ENCODE peak calls at places on chromosomes 3 and 15, in nine cellular contexts. A, V, N, X, T, Z, W, E and H are unnamed samples. For H3K9me3, the result is how much of the 10 kb centered on the place peaks cover.

GRCh38 chr3:31645233-31645632 is 112.5 kb downstream of the STT3B start:
- DNase-seq in A (no peak), V (no peak), N (no peak), X (no peak), T (no peak), Z (no peak), W (peak), E (peak), H (no peak)

GRCh38 chr3:44289882-44290462 is 48.3 kb downstream of the TOPAZ1 start:
- DNase-seq in A (no peak), V (no peak), N (no peak), X (no peak), T (no peak), Z (no peak), W (no peak), E (no peak), H (no peak)

GRCh38 chr3:56624725-56625124 is 58.3 kb downstream of the TASOR start:
- DNase-seq in A (no peak), V (no peak), N (no peak), X (no peak), T (no peak), Z (no peak), W (peak), E (peak), H (no peak)

GRCh38 chr15:83605595-83605994 is 48.3 kb upstream of the ADAMTSL3 start:
- DNase-seq in A (no peak), V (no peak), N (peak), X (peak), T (no peak), Z (no peak), W (no peak), E (peak), H (no peak)

GRCh38 chr3:105770410-105770809 is 98.4 kb downstream of the CBLB start:
- DNase-seq in A (no peak), V (no peak), N (no peak), X (no peak), T (no peak), Z (no peak), W (no peak), E (no peak), H (no peak)

GRCh38 chr15:45454825-45455224 is 67.7 kb downstream of the SLC30A4 start:
- DNase-seq in A (no peak), V (peak), N (peak), X (peak), T (peak), Z (peak), W (peak), E (peak), H (no peak)

GRCh38 chr15:98012354-98012753 is 51.9 kb downstream of the ARRDC4 start:
- DNase-seq in A (no peak), V (no peak), N (no peak), X (no peak), T (no peak), Z (no peak), W (no peak), E (no peak), H (no peak)

GRCh38 chr15:101047301-101047781 is 128.2 kb downstream of the LRRK1 start:
- DNase-seq in A (peak), V (no peak), N (peak), X (peak), T (no peak), Z (peak), W (no peak), E (peak), H (peak)

GRCh38 chr15:85035980-85036379 is 54.3 kb downstream of the PDE8A start:
- DNase-seq in A (no peak), V (no peak), N (no peak), X (no peak), T (peak), Z (no peak), W (no peak), E (no peak), H (no peak)

GRCh38 chr3:5426094-5426883 is 238.8 kb downstream of the EDEM1 start:
- DNase-seq in A (peak), V (peak), N (peak), X (peak), T (peak), Z (peak), W (peak), E (peak), H (peak)

DNA sequence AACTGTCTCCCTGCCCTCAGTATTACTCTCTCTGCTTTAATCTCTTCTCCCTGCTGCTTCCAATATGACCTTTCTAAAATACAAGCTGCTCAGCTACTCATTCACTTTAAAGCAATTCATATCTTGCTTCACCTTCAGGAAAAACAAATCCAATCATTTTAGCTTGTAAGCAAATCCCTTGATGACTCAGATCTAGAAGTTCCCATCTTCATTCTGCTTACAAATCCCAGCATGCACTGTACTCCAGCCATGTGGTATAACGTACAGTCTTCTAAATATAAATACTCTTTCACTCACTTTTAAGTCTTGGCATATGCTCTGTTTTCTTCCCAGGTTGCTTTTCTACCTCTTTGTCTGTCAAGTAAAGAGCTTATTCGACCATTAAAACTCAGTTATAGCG is 1009.1 kb upstream of the SEMA6D start:
- DNase-seq in A (no peak), V (no peak), N (no peak), X (no peak), T (no peak), Z (no peak), W (no peak), E (peak), H (no peak)
- H3K9me3 ChIP-seq in A (under half), V (under half), N (under half), X (under half), T (under half), Z (under half), W (under half), E (under half), H (under half)

DNA sequence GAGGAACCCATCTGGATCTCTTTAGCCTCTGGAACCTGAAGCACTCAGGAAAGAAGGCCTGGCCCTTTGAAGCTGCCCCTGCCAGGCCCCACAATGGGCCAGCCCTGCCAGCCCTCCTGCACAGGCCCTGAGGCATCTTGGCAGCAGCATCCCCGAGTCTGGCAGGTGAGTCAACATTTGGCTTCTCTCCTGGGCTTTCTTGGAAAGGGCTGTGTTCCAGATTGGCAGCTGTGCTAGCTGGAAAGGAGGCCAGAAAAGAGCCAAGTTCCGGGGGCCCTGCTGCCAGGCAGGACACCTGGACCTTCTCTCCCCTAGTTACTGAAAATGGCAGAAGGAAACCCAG is 187.2 kb downstream of the SHQ1 start:
- DNase-seq in A (no peak), V (no peak), N (peak), X (peak), T (peak), Z (peak), W (peak), E (peak), H (peak)
- H3K4me3 ChIP-seq in A (no peak), V (no peak), N (no peak), X (no peak), T (no peak), Z (no peak), W (no peak), E (no peak), H (no peak)

DNA sequence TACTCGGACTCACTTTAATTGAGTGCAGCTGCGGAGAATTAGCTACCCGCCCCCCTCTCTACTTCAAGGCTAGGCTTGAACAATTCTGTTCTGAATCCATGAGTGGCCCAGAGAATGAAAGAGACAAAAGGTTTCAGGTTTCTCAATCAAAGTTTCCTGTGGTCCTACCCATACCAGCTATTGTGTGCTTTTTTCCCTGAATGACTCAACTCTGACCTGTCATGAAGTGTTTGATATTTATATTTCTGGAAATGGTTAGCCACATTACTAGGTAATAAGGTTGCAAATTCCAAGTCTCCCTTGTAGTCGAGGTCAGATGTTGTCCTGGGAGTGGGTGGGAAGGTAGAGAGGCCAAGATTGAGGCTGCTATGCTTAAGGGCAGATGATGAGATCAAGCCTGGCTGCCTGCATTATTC is 392.6 kb upstream of the TBL1XR1 start:
- DNase-seq in A (no peak), V (no peak), N (no peak), X (no peak), T (peak), Z (no peak), W (peak), E (peak), H (no peak)
- H3K9me3 ChIP-seq in A (under half), V (under half), N (under half), X (under half), T (under half), Z (under half), W (under half), E (under half), H (under half)

GRCh38 chr3:64266065-64266874 is 41.0 kb upstream of the PRICKLE2 start:
- DNase-seq in A (no peak), V (no peak), N (peak), X (no peak), T (peak), Z (no peak), W (peak), E (peak), H (no peak)
- H3K4me3 ChIP-seq in A (no peak), V (no peak), N (no peak), X (peak), T (peak), Z (peak), W (peak), E (peak), H (no peak)

GRCh38 chr15:25186411-25186810 is 231.6 kb downstream of the SNRPN start:
- DNase-seq in A (no peak), V (no peak), N (no peak), X (no peak), T (no peak), Z (no peak), W (no peak), E (no peak), H (no peak)
- H3K9me3 ChIP-seq in A (under half), V (under half), N (under half), X (under half), T (under half), Z (half or more), W (half or more), E (under half), H (under half)

DNA sequence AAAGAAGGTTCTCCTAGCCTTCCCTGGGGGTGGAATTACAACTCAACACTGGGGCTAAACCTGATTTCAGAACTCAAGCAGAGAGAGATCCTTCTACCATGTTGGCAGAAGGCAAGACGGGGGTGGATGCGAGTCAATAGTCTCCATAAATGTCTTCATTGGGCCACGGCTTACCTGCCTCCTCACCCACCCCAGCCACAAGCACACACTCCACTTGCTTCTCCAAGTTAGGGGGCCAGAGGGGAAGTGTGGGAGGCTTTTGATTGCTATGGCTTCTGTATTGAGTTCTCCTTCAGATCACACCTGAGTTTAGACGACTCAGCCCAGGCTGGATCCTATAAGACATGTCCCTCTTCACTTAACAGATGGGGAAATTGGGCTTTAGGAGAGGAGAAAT is 178.9 kb downstream of the UACA start:
- DNase-seq in A (no peak), V (no peak), N (no peak), X (no peak), T (no peak), Z (peak), W (no peak), E (no peak), H (no peak)
- H3K4me3 ChIP-seq in A (peak), V (no peak), N (no peak), X (no peak), T (no peak), Z (no peak), W (no peak), E (no peak), H (no peak)